ENCODE peak calls at places on chromosomes 1 and 21, in four cellular contexts. U, B, O and F are unnamed samples.
A peak's percentile ranks its signal among the peaks of the same experiment; 100 is the strongest.

GRCh38 chr1:4210043-4210442 is 310.0 kb upstream of the C1orf174 start:
- DNase-seq in U (no peak), B (no peak), O (no peak), F (no peak)

GRCh38 chr1:199762567-199762966 is 264.9 kb upstream of the NR5A2 start:
- DNase-seq in B (no peak), O (no peak), U (no peak), F (no peak)

GRCh38 chr1:93613895-93614294 is 67.7 kb downstream of the BCAR3 start:
- DNase-seq in U (no peak), B (no peak), O (no peak), F (no peak)

GRCh38 chr1:223670458-223671159 is 5.1 kb upstream of the CAPN8 start:
- DNase-seq in U (peak; percentile 7), O (no peak), B (no peak), F (peak; percentile 75)

GRCh38 chr1:205374205-205375078 is 17.7 kb upstream of the KLHDC8A start:
- DNase-seq in O (no peak), B (no peak), U (no peak), F (no peak)

GRCh38 chr1:156177918-156178654 is 15.8 kb upstream of the SLC25A44 start:
- DNase-seq in B (no peak), U (no peak), O (no peak), F (no peak)

GRCh38 chr21:39000496-39000895 is 182.8 kb downstream of the PSMG1 start:
- DNase-seq in U (no peak), B (no peak), O (no peak), F (no peak)

GRCh38 chr1:79304131-79304530 is 297.6 kb upstream of the ADGRL4 start:
- DNase-seq in B (no peak), U (no peak), O (no peak), F (no peak)

GRCh38 chr1:153597206-153597605 is 15.7 kb downstream of the S100A16 start:
- DNase-seq in U (no peak), O (no peak), B (no peak), F (no peak)

GRCh38 chr1:114468047-114468446 is 43.0 kb downstream of the TRIM33 start:
- DNase-seq in B (no peak), U (no peak), O (no peak), F (no peak)

GRCh38 chr1:25773441-25774125 is 26.4 kb upstream of the SELENON start:
- DNase-seq in O (no peak), U (no peak), B (no peak), F (peak; percentile 11)

GRCh38 chr1:59522925-59523505 is 226.1 kb downstream of the FGGY start:
- DNase-seq in O (no peak), B (no peak), U (no peak), F (no peak)

GRCh38 chr1:25543425-25544242 is at the start of gene LDLRAP1:
- DNase-seq in O (peak; percentile 30), U (no peak), B (no peak), F (peak; percentile 99)

GRCh38 chr1:177780096-177780700 is 189.7 kb downstream of the SEC16B start:
- DNase-seq in O (no peak), U (peak; percentile 3), B (no peak), F (peak; percentile 46)

GRCh38 chr1:202283991-202284390 is 57.7 kb downstream of the UBE2T start:
- DNase-seq in B (no peak), U (no peak), O (no peak), F (no peak)

GRCh38 chr21:36700961-36701911 is 2.3 kb downstream of the SIM2 start:
- DNase-seq in B (no peak), U (no peak), O (no peak), F (no peak)

GRCh38 chr1:58888776-58889341 is 105.0 kb upstream of the JUN start:
- DNase-seq in B (no peak), O (no peak), U (no peak), F (no peak)

GRCh38 chr1:54488065-54488750 is 59.8 kb upstream of the ACOT11 start:
- DNase-seq in B (peak; percentile 64), O (peak; percentile 65), U (no peak), F (peak; percentile 92)

GRCh38 chr1:225462714-225463574 is 35.1 kb upstream of the LBR start:
- DNase-seq in O (no peak), B (no peak), U (no peak), F (peak; percentile 64)

GRCh38 chr1:243343970-243344749 is 88.3 kb downstream of the SDCCAG8 start:
- DNase-seq in U (no peak), O (no peak), B (no peak), F (peak; percentile 52)

GRCh38 chr1:117695796-117696505 is 90.1 kb downstream of the TENT5C start:
- DNase-seq in B (no peak), O (no peak), U (no peak), F (no peak)

GRCh38 chr1:66278260-66279046 is 255.5 kb upstream of the SGIP1 start:
- DNase-seq in O (no peak), U (no peak), B (no peak), F (no peak)

GRCh38 chr1:236307437-236307836 is 25.7 kb upstream of the ERO1B start:
- DNase-seq in B (no peak), O (no peak), U (no peak), F (no peak)

GRCh38 chr1:8283058-8283884 is 34.6 kb upstream of the SLC45A1 start:
- DNase-seq in U (no peak), B (no peak), O (no peak), F (no peak)

GRCh38 chr1:115123116-115123515 is 33.8 kb upstream of the TSPAN2 start:
- DNase-seq in O (no peak), U (no peak), B (no peak), F (no peak)

GRCh38 chr1:201636065-201636464 is 97.1 kb downstream of the NAV1 start:
- DNase-seq in O (no peak), U (no peak), B (no peak), F (no peak)

GRCh38 chr1:197919523-197920301 is 2.5 kb downstream of the LHX9 start:
- DNase-seq in U (no peak), O (no peak), B (no peak), F (no peak)

GRCh38 chr21:36976882-36977651 is 10.6 kb upstream of the HLCS start:
- DNase-seq in B (no peak), U (peak; percentile 73), O (no peak), F (peak; percentile 45)

GRCh38 chr1:61053712-61054608 is 28.4 kb upstream of the NFIA start:
- DNase-seq in O (no peak), B (no peak), U (no peak), F (peak; percentile 28)